ENCODE peak calls at places on chromosomes 3 and 15, in ten cellular contexts. W is SK-N-SH, X is Peyer's patch, R is lung, K is upper lobe of left lung, A is GM10248, Y is neural crest cell, O is GM13976, V is foreskin fibroblast, P is MM.1S. U is an unnamed sample.

GRCh38 chr3:194470615-194471014 is 16.2 kb downstream of the ATP13A3 start:
- DNase-seq in W (no peak), X (no peak), R (no peak), K (no peak), A (no peak), Y (no peak), O (no peak), V (no peak), P (no peak), U (no peak)

GRCh38 chr15:86135030-86135429 is 55.4 kb downstream of the AGBL1 start:
- DNase-seq in W (no peak), X (no peak), R (no peak), K (no peak), A (no peak), Y (no peak), O (no peak), V (no peak), P (no peak), U (no peak)

GRCh38 chr3:192091831-192092230 is 630.9 kb downstream of the PYDC2 start:
- DNase-seq in W (no peak), X (no peak), R (no peak), K (no peak), A (no peak), Y (no peak), O (no peak), V (no peak), P (no peak), U (no peak)

GRCh38 chr15:48566669-48567068 is 78.8 kb downstream of the FBN1 start:
- DNase-seq in W (no peak), X (no peak), R (no peak), K (no peak), A (no peak), Y (no peak), O (no peak), V (peak; percentile 67), P (no peak), U (no peak)

GRCh38 chr15:35907507-35907906 is 361.5 kb upstream of the DPH6 start:
- DNase-seq in W (no peak), X (no peak), R (no peak), K (no peak), A (no peak), Y (no peak), O (no peak), V (peak; percentile 10), P (no peak), U (no peak)

GRCh38 chr3:110667216-110667615 is 404.4 kb upstream of the NECTIN3 start:
- DNase-seq in W (no peak), X (no peak), R (no peak), K (no peak), A (no peak), Y (no peak), O (no peak), V (no peak), P (no peak), U (no peak)

GRCh38 chr3:10238330-10238995 is 9.8 kb upstream of the TATDN2 start:
- DNase-seq in W (no peak), X (no peak), R (no peak), K (no peak), A (no peak), Y (no peak), O (no peak), V (no peak), P (no peak), U (no peak)

GRCh38 chr3:25429960-25430941 is 2.2 kb downstream of the RARB start:
- DNase-seq in W (no peak), X (no peak), R (no peak), K (no peak), A (no peak), Y (no peak), O (no peak), V (no peak), P (no peak), U (no peak)

GRCh38 chr3:65500398-65501306 is 538.1 kb downstream of the MAGI1 start:
- DNase-seq in W (no peak), X (no peak), R (no peak), K (no peak), A (no peak), Y (no peak), O (no peak), V (no peak), P (no peak), U (no peak)

GRCh38 chr3:129621626-129622417 is 15.3 kb upstream of the PLXND1 start:
- DNase-seq in W (peak; percentile 64), X (no peak), R (no peak), K (no peak), A (no peak), Y (no peak), O (no peak), V (no peak), P (no peak), U (no peak)

GRCh38 chr15:57610130-57610529 is 18.4 kb downstream of the MYZAP start:
- DNase-seq in W (no peak), X (peak; percentile 90), R (no peak), K (no peak), A (no peak), Y (no peak), O (no peak), V (peak; percentile 83), P (no peak), U (no peak)

GRCh38 chr3:178353292-178353814 is 182.9 kb upstream of the KCNMB2 start:
- DNase-seq in W (no peak), X (no peak), R (no peak), K (no peak), A (no peak), Y (no peak), O (no peak), V (peak; percentile 65), P (no peak), U (no peak)

DNA sequence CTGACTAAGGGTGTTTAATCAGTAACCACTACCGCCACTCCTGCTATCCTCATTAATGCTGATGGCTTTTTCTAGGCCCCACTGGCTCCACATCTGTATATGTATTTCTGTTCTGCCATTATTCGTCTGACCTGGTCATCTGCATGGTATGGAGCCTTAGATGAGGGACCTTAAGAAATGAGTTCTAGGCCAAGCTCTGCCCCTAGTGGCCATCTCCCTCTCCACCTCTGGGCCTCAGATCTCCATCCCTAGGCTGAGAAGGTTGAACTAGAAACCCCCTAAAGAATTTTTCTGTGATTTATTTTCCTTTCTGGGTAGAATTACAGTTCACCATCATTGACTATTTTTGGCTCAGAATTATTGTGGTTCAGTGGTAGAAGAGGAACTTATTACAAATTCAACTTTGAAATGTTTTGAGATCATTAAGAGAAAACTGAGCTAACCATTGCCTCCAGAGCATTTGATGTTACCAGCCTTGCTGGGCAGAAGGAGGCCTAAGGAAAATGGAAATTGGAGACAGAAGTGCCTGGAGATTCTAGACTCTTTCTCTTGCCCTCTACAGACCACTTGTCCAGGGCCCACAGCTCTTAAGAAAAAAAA is 325.2 kb upstream of the NR2E3 start:
- DNase-seq in W (peak; percentile 27), X (no peak), R (no peak), K (no peak), A (peak; percentile 17), Y (no peak), O (peak; percentile 24), V (no peak), P (no peak), U (no peak)
- TF ChIP-seq CTCF in W (peak; percentile 49), X (peak; percentile 23), R (no peak), K (no peak), A (peak; percentile 33), Y (peak; percentile 48), O (peak; percentile 22), V (peak; percentile 32), P (peak; percentile 55), U (no peak)

GRCh38 chr3:23945903-23946751 is 1.0 kb downstream of the NR1D2 start:
- DNase-seq in W (peak; percentile 99), X (peak; percentile 99), R (peak; percentile 97), K (peak; percentile 100), A (peak; percentile 95), Y (peak; percentile 95), O (peak; percentile 97), V (peak; percentile 100), P (peak; percentile 97), U (peak; percentile 98)
- TF ChIP-seq CTCF in W (no peak), X (peak; percentile 17), R (no peak), K (peak; percentile 22), A (no peak), Y (no peak), O (no peak), V (no peak), P (no peak), U (no peak)

DNA sequence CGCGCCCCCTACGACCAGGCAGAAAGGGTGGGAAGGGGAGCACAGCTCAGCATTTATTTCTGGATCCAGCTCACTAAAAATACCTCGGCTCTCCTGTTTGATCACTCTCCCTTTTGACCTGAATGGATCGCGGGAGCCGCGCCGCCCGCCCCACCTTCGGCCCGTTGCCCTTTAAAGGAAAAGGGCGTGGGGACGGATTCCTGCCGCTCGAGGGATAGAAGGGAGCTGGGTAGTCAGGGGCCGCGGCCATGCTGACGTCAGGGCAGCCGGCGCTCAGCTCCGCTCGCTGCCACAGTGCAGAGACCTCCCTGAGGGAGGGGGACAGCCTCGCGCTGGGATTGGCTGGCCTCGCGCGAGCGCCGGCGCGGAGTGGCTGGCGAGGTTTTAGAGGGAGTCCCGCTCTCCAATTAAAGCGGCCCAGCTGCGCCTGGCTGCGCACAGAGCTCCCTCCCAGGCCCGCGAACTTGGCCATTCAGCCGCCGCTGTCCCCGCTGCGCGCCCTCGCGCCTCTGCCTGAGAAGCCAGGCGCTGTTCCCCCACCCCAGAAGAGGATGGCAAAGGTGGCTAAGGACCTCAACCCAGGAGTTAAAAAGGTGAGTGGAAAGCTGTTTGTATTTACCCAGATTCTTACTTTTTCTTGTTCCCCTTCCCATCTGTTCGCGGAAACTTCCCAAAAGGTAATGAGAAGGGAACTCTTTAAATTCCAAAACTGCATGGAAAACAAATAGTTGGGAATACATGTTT is at the start of gene LMCD1:
- DNase-seq in W (peak; percentile 94), X (peak; percentile 95), R (peak; percentile 95), K (peak; percentile 98), A (peak; percentile 87), Y (peak; percentile 87), O (peak; percentile 85), V (peak; percentile 98), P (peak; percentile 6), U (peak; percentile 86)
- TF ChIP-seq CTCF in W (peak; percentile 28), X (peak; percentile 37), R (no peak), K (peak; percentile 36), A (no peak), Y (no peak), O (no peak), V (no peak), P (no peak), U (no peak)

GRCh38 chr15:67083135-67083766 is 17.8 kb downstream of the SMAD3 start:
- DNase-seq in W (no peak), X (peak; percentile 62), R (no peak), K (no peak), A (no peak), Y (no peak), O (no peak), V (peak; percentile 82), P (no peak), U (no peak)

GRCh38 chr15:67080118-67080899 is 14.9 kb downstream of the SMAD3 start:
- DNase-seq in W (no peak), X (no peak), R (peak; percentile 62), K (peak; percentile 58), A (no peak), Y (no peak), O (no peak), V (peak; percentile 91), P (peak; percentile 47), U (no peak)

GRCh38 chr15:67082007-67082536 is 16.7 kb downstream of the SMAD3 start:
- DNase-seq in W (no peak), X (peak; percentile 81), R (peak; percentile 48), K (no peak), A (no peak), Y (no peak), O (no peak), V (no peak), P (peak; percentile 81), U (no peak)

GRCh38 chr15:67079361-67079760 is 14.0 kb downstream of the SMAD3 start:
- DNase-seq in W (no peak), X (no peak), R (no peak), K (no peak), A (no peak), Y (no peak), O (no peak), V (peak; percentile 36), P (no peak), U (no peak)

GRCh38 chr15:67080900-67081431 is 15.6 kb downstream of the SMAD3 start:
- DNase-seq in W (no peak), X (peak; percentile 92), R (peak; percentile 42), K (no peak), A (peak; percentile 80), Y (no peak), O (peak; percentile 74), V (peak; percentile 90), P (peak; percentile 57), U (no peak)
- TF ChIP-seq CTCF in W (peak; percentile 25), X (no peak), R (no peak), K (no peak), A (peak; percentile 38), Y (no peak), O (peak; percentile 25), V (peak; percentile 13), P (peak; percentile 40), U (no peak)

U was measured in mesothelial cell of epicardium.